ENCODE peak calls at places on chromosomes 3 and 15, in eight cellular contexts. One of them, this sample, is unnamed.

GRCh38 chr3:133369041-133369440 is 30.8 kb upstream of the BFSP2 start:
- DNase-seq in pancreas: no peak
- DNase-seq in cardiac fibroblast: no peak
- DNase-seq in kidney epithelial cell: no peak
- DNase-seq in body of pancreas: no peak
- DNase-seq in suprapubic skin: no peak
- DNase-seq in colonic mucosa: no peak
- DNase-seq in breast epithelium: no peak
- DNase-seq in this sample: no peak

GRCh38 chr3:56135941-56136340 is 332.3 kb downstream of the ERC2 start:
- DNase-seq in pancreas: no peak
- DNase-seq in colonic mucosa: no peak
- DNase-seq in suprapubic skin: no peak
- DNase-seq in body of pancreas: no peak
- DNase-seq in breast epithelium: no peak
- DNase-seq in kidney epithelial cell: no peak
- DNase-seq in cardiac fibroblast: no peak
- DNase-seq in this sample: no peak

GRCh38 chr15:80643296-80643965 is 51.7 kb upstream of the ABHD17C start:
- DNase-seq in breast epithelium: no peak
- DNase-seq in pancreas: no peak
- DNase-seq in body of pancreas: no peak
- DNase-seq in cardiac fibroblast: peak
- DNase-seq in colonic mucosa: no peak
- DNase-seq in kidney epithelial cell: no peak
- DNase-seq in suprapubic skin: no peak
- DNase-seq in this sample: no peak

GRCh38 chr3:50207359-50208042 is 2.4 kb downstream of the SLC38A3 start:
- DNase-seq in pancreas: no peak
- DNase-seq in kidney epithelial cell: no peak
- DNase-seq in suprapubic skin: no peak
- DNase-seq in cardiac fibroblast: no peak
- DNase-seq in colonic mucosa: no peak
- DNase-seq in body of pancreas: no peak
- DNase-seq in breast epithelium: no peak
- DNase-seq in this sample: no peak

GRCh38 chr3:141050576-141050912 is 603 bp upstream of the SPSB4 start:
- DNase-seq in cardiac fibroblast: no peak
- DNase-seq in pancreas: no peak
- DNase-seq in colonic mucosa: no peak
- DNase-seq in breast epithelium: no peak
- DNase-seq in body of pancreas: peak
- DNase-seq in kidney epithelial cell: no peak
- DNase-seq in suprapubic skin: no peak
- DNase-seq in this sample: no peak

GRCh38 chr3:50326182-50326541 is 1.9 kb downstream of the TUSC2 start:
- DNase-seq in cardiac fibroblast: no peak
- DNase-seq in body of pancreas: no peak
- DNase-seq in kidney epithelial cell: no peak
- DNase-seq in pancreas: peak
- DNase-seq in colonic mucosa: no peak
- DNase-seq in suprapubic skin: no peak
- DNase-seq in breast epithelium: no peak
- DNase-seq in this sample: no peak

GRCh38 chr3:186241910-186242821 is 119.9 kb downstream of the DGKG start:
- DNase-seq in cardiac fibroblast: peak
- DNase-seq in body of pancreas: peak
- DNase-seq in kidney epithelial cell: no peak
- DNase-seq in breast epithelium: no peak
- DNase-seq in colonic mucosa: peak
- DNase-seq in pancreas: peak
- DNase-seq in suprapubic skin: no peak
- DNase-seq in this sample: no peak

GRCh38 chr3:172143739-172144497 is 104.5 kb downstream of the FNDC3B start:
- DNase-seq in body of pancreas: no peak
- DNase-seq in colonic mucosa: no peak
- DNase-seq in breast epithelium: no peak
- DNase-seq in kidney epithelial cell: no peak
- DNase-seq in pancreas: no peak
- DNase-seq in cardiac fibroblast: no peak
- DNase-seq in suprapubic skin: no peak
- DNase-seq in this sample: no peak

GRCh38 chr3:50008931-50009330 is 69.0 kb downstream of the RBM6 start:
- DNase-seq in cardiac fibroblast: peak
- DNase-seq in pancreas: no peak
- DNase-seq in colonic mucosa: no peak
- DNase-seq in kidney epithelial cell: no peak
- DNase-seq in body of pancreas: no peak
- DNase-seq in breast epithelium: no peak
- DNase-seq in suprapubic skin: no peak
- DNase-seq in this sample: no peak

GRCh38 chr15:96243701-96244100 is 86.8 kb upstream of the NR2F2 start:
- DNase-seq in kidney epithelial cell: no peak
- DNase-seq in body of pancreas: no peak
- DNase-seq in breast epithelium: no peak
- DNase-seq in cardiac fibroblast: no peak
- DNase-seq in colonic mucosa: no peak
- DNase-seq in pancreas: no peak
- DNase-seq in suprapubic skin: no peak
- DNase-seq in this sample: no peak

GRCh38 chr15:40357723-40358491 is at the start of gene DISP2:
- DNase-seq in colonic mucosa: peak
- DNase-seq in cardiac fibroblast: peak
- DNase-seq in pancreas: peak
- DNase-seq in kidney epithelial cell: no peak
- DNase-seq in body of pancreas: peak
- DNase-seq in suprapubic skin: peak
- DNase-seq in breast epithelium: peak
- DNase-seq in this sample: peak

GRCh38 chr15:92104069-92104468 is 250.6 kb downstream of the SLCO3A1 start:
- DNase-seq in body of pancreas: no peak
- DNase-seq in breast epithelium: no peak
- DNase-seq in kidney epithelial cell: no peak
- DNase-seq in pancreas: no peak
- DNase-seq in cardiac fibroblast: no peak
- DNase-seq in colonic mucosa: no peak
- DNase-seq in suprapubic skin: no peak
- DNase-seq in this sample: no peak
- TF ChIP-seq CTCF in body of pancreas: no peak
- TF ChIP-seq CTCF in breast epithelium: no peak
- TF ChIP-seq CTCF in kidney epithelial cell: no peak
- TF ChIP-seq CTCF in pancreas: no peak
- TF ChIP-seq CTCF in cardiac fibroblast: no peak
- TF ChIP-seq CTCF in colonic mucosa: no peak
- TF ChIP-seq CTCF in suprapubic skin: no peak
- TF ChIP-seq CTCF in this sample: no peak

DNA sequence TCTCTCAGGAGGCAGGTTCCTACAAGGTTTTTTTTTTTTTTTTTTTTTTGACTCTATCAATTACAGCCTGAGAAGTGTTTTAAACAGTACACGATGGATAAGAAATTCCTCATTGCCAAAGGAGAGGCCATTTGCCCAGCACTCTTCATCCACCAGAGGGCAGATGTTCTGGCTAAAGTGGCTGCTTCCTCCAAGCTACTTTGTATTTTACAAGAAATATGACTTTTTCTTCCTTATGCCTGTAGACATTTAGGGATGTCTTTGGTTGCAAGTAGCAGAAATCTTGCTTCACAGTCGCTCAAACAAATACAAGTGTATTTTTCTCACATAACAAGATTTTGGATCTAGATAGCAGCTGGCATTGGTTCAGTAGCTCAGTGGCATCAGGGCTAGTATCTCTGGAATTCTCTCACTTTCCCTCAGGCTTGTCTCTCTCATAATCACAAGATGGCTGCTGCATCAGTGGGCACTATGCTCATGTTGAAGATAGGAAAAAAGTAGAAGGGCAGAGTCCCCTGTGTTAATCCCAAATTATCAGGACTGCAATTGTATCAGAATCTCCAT is 139.1 kb upstream of the COL8A1 start:
- DNase-seq in suprapubic skin: no peak
- DNase-seq in cardiac fibroblast: peak
- DNase-seq in kidney epithelial cell: peak
- DNase-seq in pancreas: no peak
- DNase-seq in colonic mucosa: peak
- DNase-seq in breast epithelium: no peak
- DNase-seq in body of pancreas: peak
- DNase-seq in this sample: no peak
- TF ChIP-seq CTCF in suprapubic skin: no peak
- TF ChIP-seq CTCF in cardiac fibroblast: peak
- TF ChIP-seq CTCF in kidney epithelial cell: peak
- TF ChIP-seq CTCF in pancreas: peak
- TF ChIP-seq CTCF in colonic mucosa: peak
- TF ChIP-seq CTCF in breast epithelium: no peak
- TF ChIP-seq CTCF in body of pancreas: peak
- TF ChIP-seq CTCF in this sample: peak

DNA sequence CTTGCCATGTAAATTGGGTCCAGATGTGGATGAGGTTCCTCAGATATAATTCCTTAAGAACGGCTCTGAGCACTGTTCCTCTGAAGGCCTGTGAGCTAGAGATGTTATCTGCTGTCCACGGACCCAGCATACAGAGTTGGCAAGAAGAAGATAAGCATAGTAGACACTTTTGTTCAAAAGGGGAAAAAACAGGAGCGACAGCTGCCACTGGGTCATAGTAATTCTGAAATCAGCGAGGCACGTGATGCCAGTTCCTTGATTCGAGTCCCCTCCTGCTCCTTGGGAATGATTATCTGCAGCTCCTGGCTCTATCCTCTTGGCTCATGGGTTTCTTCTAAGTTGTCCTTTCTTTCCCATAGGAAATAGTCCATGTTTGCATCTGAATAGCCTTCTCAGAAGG is 2.5 kb upstream of the RAB7A start:
- DNase-seq in body of pancreas: no peak
- DNase-seq in pancreas: no peak
- DNase-seq in suprapubic skin: no peak
- DNase-seq in colonic mucosa: no peak
- DNase-seq in cardiac fibroblast: no peak
- DNase-seq in breast epithelium: no peak
- DNase-seq in kidney epithelial cell: no peak
- DNase-seq in this sample: no peak
- TF ChIP-seq CTCF in body of pancreas: no peak
- TF ChIP-seq CTCF in pancreas: no peak
- TF ChIP-seq CTCF in suprapubic skin: no peak
- TF ChIP-seq CTCF in colonic mucosa: no peak
- TF ChIP-seq CTCF in cardiac fibroblast: no peak
- TF ChIP-seq CTCF in breast epithelium: no peak
- TF ChIP-seq CTCF in kidney epithelial cell: no peak
- TF ChIP-seq CTCF in this sample: no peak

DNA sequence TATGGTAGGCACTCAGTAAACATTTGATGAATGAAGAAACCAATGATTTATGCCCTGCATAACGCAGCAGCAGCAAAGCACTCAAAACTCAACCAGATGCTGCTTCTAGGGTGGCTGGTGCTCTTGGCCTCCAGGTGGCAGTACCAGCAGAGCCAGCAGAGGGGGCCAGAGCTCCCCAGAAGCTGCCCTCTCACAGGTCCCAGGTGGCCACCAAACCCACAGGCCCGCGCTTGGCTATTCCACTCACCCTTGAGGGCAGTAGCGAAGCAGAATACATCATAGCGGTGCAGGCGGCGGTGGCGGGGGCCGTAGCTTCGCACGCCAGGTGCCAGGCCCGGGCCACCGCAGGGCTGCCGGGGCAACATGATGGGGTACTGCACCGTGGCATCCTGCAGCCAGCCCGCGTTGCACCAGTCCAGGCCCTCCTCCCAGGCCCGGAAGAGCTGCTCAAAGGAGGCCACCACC is 16.6 kb downstream of the HAPLN3 start:
- DNase-seq in pancreas: no peak
- DNase-seq in breast epithelium: no peak
- DNase-seq in kidney epithelial cell: no peak
- DNase-seq in suprapubic skin: no peak
- DNase-seq in cardiac fibroblast: peak
- DNase-seq in body of pancreas: peak
- DNase-seq in colonic mucosa: no peak
- DNase-seq in this sample: no peak
- TF ChIP-seq CTCF in pancreas: peak
- TF ChIP-seq CTCF in breast epithelium: no peak
- TF ChIP-seq CTCF in kidney epithelial cell: peak
- TF ChIP-seq CTCF in suprapubic skin: no peak
- TF ChIP-seq CTCF in cardiac fibroblast: peak
- TF ChIP-seq CTCF in body of pancreas: peak
- TF ChIP-seq CTCF in colonic mucosa: peak
- TF ChIP-seq CTCF in this sample: peak

GRCh38 chr3:100972867-100973266 is 20.4 kb downstream of the ABI3BP start:
- DNase-seq in body of pancreas: no peak
- DNase-seq in breast epithelium: no peak
- DNase-seq in kidney epithelial cell: no peak
- DNase-seq in pancreas: no peak
- DNase-seq in cardiac fibroblast: peak
- DNase-seq in colonic mucosa: no peak
- DNase-seq in suprapubic skin: no peak
- DNase-seq in this sample: no peak
- TF ChIP-seq CTCF in body of pancreas: no peak
- TF ChIP-seq CTCF in breast epithelium: no peak
- TF ChIP-seq CTCF in kidney epithelial cell: no peak
- TF ChIP-seq CTCF in pancreas: no peak
- TF ChIP-seq CTCF in cardiac fibroblast: no peak
- TF ChIP-seq CTCF in colonic mucosa: no peak
- TF ChIP-seq CTCF in suprapubic skin: no peak
- TF ChIP-seq CTCF in this sample: no peak

GRCh38 chr3:58052373-58053273 is 44.4 kb downstream of the FLNB start:
- DNase-seq in cardiac fibroblast: peak
- DNase-seq in body of pancreas: peak
- DNase-seq in pancreas: no peak
- DNase-seq in suprapubic skin: peak
- DNase-seq in kidney epithelial cell: peak
- DNase-seq in colonic mucosa: peak
- DNase-seq in breast epithelium: peak
- DNase-seq in this sample: no peak
- TF ChIP-seq CTCF in cardiac fibroblast: no peak
- TF ChIP-seq CTCF in body of pancreas: no peak
- TF ChIP-seq CTCF in pancreas: no peak
- TF ChIP-seq CTCF in suprapubic skin: no peak
- TF ChIP-seq CTCF in kidney epithelial cell: no peak
- TF ChIP-seq CTCF in colonic mucosa: no peak
- TF ChIP-seq CTCF in breast epithelium: no peak
- TF ChIP-seq CTCF in this sample: no peak

GRCh38 chr3:12194669-12195161 is 36.0 kb upstream of the TIMP4 start:
- DNase-seq in suprapubic skin: no peak
- DNase-seq in breast epithelium: no peak
- DNase-seq in body of pancreas: no peak
- DNase-seq in pancreas: no peak
- DNase-seq in kidney epithelial cell: no peak
- DNase-seq in cardiac fibroblast: peak
- DNase-seq in colonic mucosa: peak
- DNase-seq in this sample: no peak
- TF ChIP-seq CTCF in suprapubic skin: peak
- TF ChIP-seq CTCF in breast epithelium: no peak
- TF ChIP-seq CTCF in body of pancreas: no peak
- TF ChIP-seq CTCF in pancreas: no peak
- TF ChIP-seq CTCF in kidney epithelial cell: peak
- TF ChIP-seq CTCF in cardiac fibroblast: no peak
- TF ChIP-seq CTCF in colonic mucosa: peak
- TF ChIP-seq CTCF in this sample: no peak

GRCh38 chr15:62605292-62605691 is 437.3 kb upstream of the TPM1 start:
- DNase-seq in breast epithelium: no peak
- DNase-seq in cardiac fibroblast: no peak
- DNase-seq in body of pancreas: no peak
- DNase-seq in colonic mucosa: no peak
- DNase-seq in kidney epithelial cell: no peak
- DNase-seq in suprapubic skin: no peak
- DNase-seq in pancreas: no peak
- DNase-seq in this sample: no peak
- TF ChIP-seq CTCF in breast epithelium: no peak
- TF ChIP-seq CTCF in cardiac fibroblast: no peak
- TF ChIP-seq CTCF in body of pancreas: no peak
- TF ChIP-seq CTCF in colonic mucosa: no peak
- TF ChIP-seq CTCF in kidney epithelial cell: no peak
- TF ChIP-seq CTCF in suprapubic skin: no peak
- TF ChIP-seq CTCF in pancreas: no peak
- TF ChIP-seq CTCF in this sample: no peak

This sample was measured in type B pancreatic cell.